ENCODE peak calls at places on chromosomes 6 and 20, in eight cellular contexts. W is ascending aorta, R is epithelial cell of esophagus, V is GM12865, E is GM06990, L is choroid plexus epithelial cell, D is uterus, N is AG04450. F is an unnamed sample.

GRCh38 chr20:41213150-41213820 is 75.9 kb downstream of the PLCG1 start:
- DNase-seq in W (no peak), R (peak), V (no peak), E (no peak), L (peak), D (no peak), N (no peak), F (no peak)

GRCh38 chr6:74578339-74578738 is 627.5 kb downstream of the COL12A1 start:
- DNase-seq in W (no peak), R (no peak), V (no peak), E (peak), L (peak), D (no peak), N (peak), F (no peak)

GRCh38 chr20:8473459-8473858 is 341.4 kb downstream of the PLCB1 start:
- DNase-seq in W (no peak), R (no peak), V (no peak), E (no peak), L (no peak), D (no peak), N (no peak), F (no peak)

GRCh38 chr20:22523499-22524392 is 60.6 kb downstream of the FOXA2 start:
- DNase-seq in W (no peak), R (peak), V (no peak), E (no peak), L (no peak), D (no peak), N (no peak), F (no peak)

GRCh38 chr6:34355889-34356288 is 36.6 kb downstream of the NUDT3 start:
- DNase-seq in W (no peak), R (no peak), V (no peak), E (no peak), L (no peak), D (no peak), N (no peak), F (no peak)

GRCh38 chr20:51616060-51616459 is 73.5 kb upstream of the NFATC2 start:
- DNase-seq in W (no peak), R (no peak), V (peak), E (no peak), L (no peak), D (no peak), N (no peak), F (no peak)

GRCh38 chr6:102619585-102619984 is 1226.1 kb downstream of the GRIK2 start:
- DNase-seq in W (no peak), R (peak), V (no peak), E (no peak), L (peak), D (no peak), N (no peak), F (no peak)

GRCh38 chr6:116887884-116888283 is 10.8 kb downstream of the RFX6 start:
- DNase-seq in W (no peak), R (no peak), V (no peak), E (no peak), L (no peak), D (no peak), N (no peak), F (no peak)

GRCh38 chr6:148395583-148396101 is 53.0 kb downstream of the SASH1 start:
- DNase-seq in W (no peak), R (peak), V (no peak), E (no peak), L (no peak), D (no peak), N (no peak), F (no peak)

GRCh38 chr6:132931937-132932336 is 117.6 kb downstream of the RPS12 start:
- DNase-seq in W (no peak), R (no peak), V (no peak), E (no peak), L (peak), D (no peak), N (no peak), F (no peak)

GRCh38 chr6:37171141-37171969 is 1.4 kb downstream of the PIM1 start:
- DNase-seq in W (peak), R (peak), V (peak), E (peak), L (peak), D (peak), N (no peak), F (peak)

GRCh38 chr20:63979549-63980316 is at the start of gene SAMD10:
- DNase-seq in W (no peak), R (peak), V (peak), E (peak), L (peak), D (peak), N (no peak), F (peak)

GRCh38 chr6:83114164-83114563 is 46.7 kb downstream of the DOP1A start:
- DNase-seq in W (no peak), R (peak), V (no peak), E (no peak), L (peak), D (no peak), N (no peak), F (no peak)

GRCh38 chr6:139473731-139474130 is 99.3 kb upstream of the CITED2 start:
- DNase-seq in W (no peak), R (no peak), V (no peak), E (no peak), L (peak), D (no peak), N (no peak), F (no peak)

GRCh38 chr6:135535989-135536414 is 38.5 kb upstream of the AHI1 start:
- DNase-seq in W (no peak), R (peak), V (peak), E (no peak), L (peak), D (no peak), N (peak), F (peak)

GRCh38 chr20:45781391-45781931 is 10.2 kb downstream of the WFDC3 start:
- DNase-seq in W (no peak), R (peak), V (no peak), E (no peak), L (peak), D (no peak), N (peak), F (no peak)

GRCh38 chr20:17938889-17939619 is 29.5 kb downstream of the SNX5 start:
- DNase-seq in W (peak), R (peak), V (peak), E (peak), L (peak), D (peak), N (no peak), F (peak)

GRCh38 chr6:20691185-20691584 is 156.9 kb downstream of the CDKAL1 start:
- DNase-seq in W (no peak), R (no peak), V (no peak), E (no peak), L (no peak), D (no peak), N (no peak), F (no peak)

GRCh38 chr6:33621396-33622388 is 570 bp downstream of the ITPR3 start:
- DNase-seq in W (no peak), R (peak), V (peak), E (peak), L (no peak), D (peak), N (no peak), F (peak)

GRCh38 chr6:106608080-106608668 is 21.1 kb downstream of the RTN4IP1 start:
- DNase-seq in W (no peak), R (peak), V (peak), E (peak), L (peak), D (no peak), N (no peak), F (peak)

GRCh38 chr6:6654599-6655575 is 66.4 kb downstream of the LY86 start:
- DNase-seq in W (no peak), R (no peak), V (no peak), E (no peak), L (no peak), D (peak), N (no peak), F (no peak)

GRCh38 chr20:34401741-34402455 is 38.8 kb downstream of the ITCH start:
- DNase-seq in W (no peak), R (no peak), V (peak), E (no peak), L (peak), D (no peak), N (no peak), F (no peak)

GRCh38 chr6:74415056-74415455 is 719.1 kb downstream of the CD109 start:
- DNase-seq in W (no peak), R (no peak), V (no peak), E (no peak), L (peak), D (no peak), N (no peak), F (no peak)

GRCh38 chr6:73262701-73263569 is at the start of gene KHDC1:
- DNase-seq in W (no peak), R (peak), V (peak), E (peak), L (peak), D (peak), N (peak), F (peak)

GRCh38 chr20:1637226-1637625 is 17.4 kb upstream of the SIRPB1 start:
- DNase-seq in W (no peak), R (no peak), V (no peak), E (no peak), L (no peak), D (no peak), N (no peak), F (no peak)

GRCh38 chr6:47334334-47334733 is 24.6 kb upstream of the TNFRSF21 start:
- DNase-seq in W (no peak), R (peak), V (no peak), E (no peak), L (no peak), D (no peak), N (no peak), F (no peak)

GRCh38 chr6:63355632-63356031 is 35.8 kb upstream of the LGSN start:
- DNase-seq in W (no peak), R (peak), V (no peak), E (no peak), L (no peak), D (no peak), N (no peak), F (no peak)

GRCh38 chr6:71510057-71510713 is 221.6 kb downstream of the OGFRL1 start:
- DNase-seq in W (peak), R (peak), V (peak), E (no peak), L (peak), D (peak), N (peak), F (peak)

GRCh38 chr20:17066955-17067354 is 159.9 kb upstream of the PCSK2 start:
- DNase-seq in W (no peak), R (no peak), V (no peak), E (no peak), L (no peak), D (no peak), N (no peak), F (no peak)

GRCh38 chr6:82711992-82712788 is 348.6 kb downstream of the TPBG start:
- DNase-seq in W (no peak), R (no peak), V (no peak), E (no peak), L (peak), D (no peak), N (no peak), F (no peak)

GRCh38 chr6:166989427-166990034 is 9.7 kb upstream of the CEP43 start:
- DNase-seq in W (no peak), R (peak), V (peak), E (peak), L (peak), D (no peak), N (peak), F (peak)

GRCh38 chr6:155041781-155042279 is 46.7 kb downstream of the TIAM2 start:
- DNase-seq in W (no peak), R (no peak), V (no peak), E (no peak), L (peak), D (no peak), N (no peak), F (no peak)

GRCh38 chr6:7052441-7052936 is 55.3 kb upstream of the RREB1 start:
- DNase-seq in W (no peak), R (no peak), V (no peak), E (peak), L (peak), D (peak), N (no peak), F (no peak)

DNA sequence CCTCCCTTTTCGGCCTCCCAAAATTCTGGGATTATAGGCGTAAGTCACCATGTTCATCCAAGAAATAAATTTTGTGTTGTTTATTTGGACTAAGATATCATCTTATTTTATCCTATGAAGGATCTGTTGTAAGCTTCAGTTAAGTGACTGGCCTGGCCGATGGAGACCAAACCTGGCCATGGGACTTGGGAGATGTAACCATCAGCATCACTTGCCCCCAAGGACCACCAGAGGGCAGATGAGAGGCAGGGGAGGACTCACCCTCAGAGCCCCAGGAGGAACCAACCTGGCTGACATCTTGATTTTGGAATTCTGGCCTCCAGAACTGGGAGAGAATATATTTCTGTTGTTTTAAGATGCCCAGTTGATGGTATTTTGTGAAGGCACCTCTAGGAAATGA is 266.7 kb downstream of the CDH26 start:
- DNase-seq in W (no peak), R (peak), V (no peak), E (no peak), L (peak), D (no peak), N (no peak), F (no peak)
- TF ChIP-seq CTCF in W (no peak), R (peak), V (peak), E (peak), L (peak), D (no peak), N (peak), F (peak)

DNA sequence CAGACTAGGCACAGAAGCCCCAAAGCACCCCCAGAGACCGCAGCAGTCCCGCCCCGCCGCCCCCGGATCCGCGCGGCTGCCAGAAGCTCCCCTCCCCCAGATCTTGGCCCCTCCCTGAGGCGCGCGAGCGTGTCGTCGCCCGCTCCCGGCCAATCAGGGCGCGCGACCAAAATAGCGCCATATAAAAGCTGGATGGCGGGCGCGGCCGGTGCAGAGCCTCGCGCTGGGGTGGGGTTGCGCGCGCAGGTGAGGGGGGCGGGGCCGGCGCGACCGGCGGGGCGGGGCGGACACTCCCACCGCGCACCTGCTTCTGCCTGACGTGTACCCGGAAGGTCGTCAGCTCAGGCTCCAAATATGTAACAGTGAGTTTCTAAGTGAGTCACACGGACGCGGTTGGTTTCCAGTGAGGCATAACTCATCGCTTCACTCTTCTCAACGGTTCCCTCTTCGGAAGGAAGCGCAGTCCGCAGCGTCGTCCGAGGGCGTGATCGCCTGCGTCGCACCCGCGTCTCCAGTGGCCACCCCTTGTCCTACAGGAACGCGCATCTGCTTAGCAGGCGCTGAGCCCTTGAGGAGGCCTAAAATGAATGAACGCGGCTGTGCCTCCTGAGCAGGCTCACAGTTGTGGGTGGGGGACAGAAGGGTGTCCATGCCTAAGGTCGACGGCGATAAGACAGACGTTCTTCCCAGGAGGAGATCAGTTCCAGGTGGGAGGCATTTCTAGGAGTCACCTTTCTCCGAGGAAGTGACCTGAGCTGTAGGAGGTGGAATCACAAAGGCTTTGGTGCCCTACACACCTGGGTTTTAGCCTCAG is 50.6 kb upstream of the EZR start:
- DNase-seq in W (peak), R (peak), V (peak), E (peak), L (peak), D (peak), N (peak), F (peak)
- TF ChIP-seq CTCF in W (no peak), R (peak), V (peak), E (peak), L (no peak), D (peak), N (no peak), F (no peak)

DNA sequence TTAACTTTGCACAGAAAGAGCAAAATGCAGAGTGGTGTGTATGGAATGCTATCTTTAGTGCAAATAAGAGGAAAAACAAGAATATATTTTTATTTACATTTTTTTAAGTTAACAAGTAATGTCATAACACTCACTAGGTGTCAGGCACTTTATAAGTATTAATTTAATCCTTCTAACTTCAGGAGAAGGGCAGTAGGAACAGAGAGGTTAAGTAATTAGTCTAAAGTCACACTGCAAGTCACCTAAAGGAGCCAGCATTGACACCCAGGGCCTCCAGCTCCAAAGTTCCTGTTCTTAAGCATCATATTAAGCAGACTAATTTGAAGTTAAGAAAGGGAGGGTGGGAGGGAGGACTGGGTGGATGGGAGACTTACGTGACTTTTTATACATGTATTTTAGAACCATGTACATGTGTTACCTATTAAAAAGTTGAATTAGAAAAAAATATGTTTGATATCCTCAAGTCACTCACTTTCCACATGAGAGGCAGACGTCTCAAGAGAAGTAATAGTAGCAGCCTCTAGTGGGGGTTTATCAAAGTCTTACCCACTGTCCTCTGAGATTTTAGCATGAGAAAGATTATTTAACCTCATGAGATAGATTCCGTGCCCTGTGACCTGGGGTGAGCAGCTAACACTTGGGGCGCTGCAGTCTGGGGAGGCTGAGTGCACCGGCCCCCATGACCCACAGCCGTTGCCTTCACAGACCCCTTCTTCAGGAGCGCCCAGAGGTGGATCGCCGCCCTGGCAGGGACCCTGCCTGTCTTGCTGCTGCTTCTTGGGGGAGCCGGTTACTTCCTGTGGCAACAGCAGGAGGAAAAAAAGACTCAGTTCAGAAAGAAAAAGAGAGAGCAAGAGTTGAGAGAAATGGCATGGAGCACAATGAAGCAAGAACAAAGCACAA is 7.0 kb downstream of the BTN3A1 start:
- DNase-seq in W (no peak), R (no peak), V (no peak), E (no peak), L (no peak), D (no peak), N (no peak), F (no peak)
- TF ChIP-seq CTCF in W (no peak), R (no peak), V (no peak), E (no peak), L (no peak), D (no peak), N (no peak), F (no peak)

DNA sequence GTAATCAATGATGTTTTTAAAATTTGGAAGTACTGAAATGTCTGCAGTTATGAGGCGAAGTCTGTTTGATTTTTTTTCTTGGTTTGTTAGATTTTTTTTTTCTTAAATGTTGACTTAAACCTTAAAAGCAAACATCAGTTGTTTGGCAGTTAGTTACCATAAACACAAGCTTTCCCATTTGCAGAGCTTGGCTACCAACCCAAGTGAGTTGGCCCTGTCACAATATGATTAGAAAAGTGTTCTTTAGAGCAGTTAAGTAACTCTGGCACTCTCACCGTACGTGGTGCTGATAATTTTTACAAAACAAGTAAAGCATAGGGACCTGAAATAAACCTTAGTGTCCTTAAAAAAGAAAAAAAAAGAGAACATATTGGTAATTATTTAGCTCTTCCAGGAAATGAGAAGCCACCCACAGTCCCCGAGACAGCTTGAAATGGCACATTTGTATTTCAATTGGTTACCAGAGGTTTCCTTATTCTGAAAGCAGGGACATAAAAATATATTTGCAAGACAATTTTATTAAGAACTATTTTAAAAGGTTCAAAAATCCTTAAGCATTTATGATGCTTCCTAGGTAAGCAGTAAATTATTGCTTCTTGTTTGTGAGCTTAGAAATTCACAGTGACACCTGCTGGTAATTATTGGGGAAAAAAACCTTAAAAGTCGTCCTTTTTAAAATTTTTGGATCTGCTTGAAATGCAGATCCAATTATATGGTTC is 3.9 kb downstream of the HEY2 start:
- DNase-seq in W (no peak), R (peak), V (peak), E (no peak), L (peak), D (no peak), N (no peak), F (no peak)
- TF ChIP-seq CTCF in W (peak), R (peak), V (peak), E (peak), L (peak), D (peak), N (peak), F (peak)

GRCh38 chr20:62708591-62709536 is at the start of gene NTSR1:
- DNase-seq in W (no peak), R (peak), V (no peak), E (no peak), L (peak), D (no peak), N (no peak), F (no peak)
- TF ChIP-seq CTCF in W (no peak), R (no peak), V (no peak), E (no peak), L (no peak), D (no peak), N (no peak), F (no peak)